ENCODE peak calls at places on chromosomes 6 and 20, in eight cellular contexts. One of them, this sample, is unnamed.

GRCh38 chr6:29628419-29629281 is 4.3 kb downstream of the GABBR1 start:
- DNase-seq in CD8-positive, alpha-beta T cell: peak; percentile 46
- DNase-seq in fibroblast of the aortic adventitia: peak; percentile 62
- DNase-seq in AG04450: peak; percentile 26
- DNase-seq in Peyer's patch: peak; percentile 82
- DNase-seq in Panc1: peak; percentile 42
- DNase-seq in body of pancreas: peak; percentile 69
- DNase-seq in neural progenitor cell: peak; percentile 93
- DNase-seq in this sample: peak; percentile 79

GRCh38 chr6:101393291-101394251 is at the start of gene GRIK2:
- DNase-seq in body of pancreas: peak; percentile 57
- DNase-seq in Panc1: no peak
- DNase-seq in AG04450: no peak
- DNase-seq in fibroblast of the aortic adventitia: no peak
- DNase-seq in neural progenitor cell: peak; percentile 86
- DNase-seq in CD8-positive, alpha-beta T cell: no peak
- DNase-seq in Peyer's patch: peak; percentile 43
- DNase-seq in this sample: peak; percentile 33

GRCh38 chr6:100296810-100297544 is 167.7 kb downstream of the SIM1 start:
- DNase-seq in fibroblast of the aortic adventitia: peak; percentile 83
- DNase-seq in Panc1: peak; percentile 78
- DNase-seq in body of pancreas: no peak
- DNase-seq in Peyer's patch: no peak
- DNase-seq in neural progenitor cell: no peak
- DNase-seq in CD8-positive, alpha-beta T cell: no peak
- DNase-seq in AG04450: peak; percentile 41
- DNase-seq in this sample: peak; percentile 82

GRCh38 chr6:1724616-1725015 is 114.9 kb downstream of the FOXC1 start:
- DNase-seq in CD8-positive, alpha-beta T cell: no peak
- DNase-seq in body of pancreas: no peak
- DNase-seq in Panc1: no peak
- DNase-seq in fibroblast of the aortic adventitia: no peak
- DNase-seq in AG04450: no peak
- DNase-seq in Peyer's patch: peak; percentile 82
- DNase-seq in neural progenitor cell: no peak
- DNase-seq in this sample: no peak

GRCh38 chr6:160730911-160731310 is 28.9 kb downstream of the PLG start:
- DNase-seq in neural progenitor cell: peak; percentile 13
- DNase-seq in Peyer's patch: no peak
- DNase-seq in body of pancreas: no peak
- DNase-seq in Panc1: no peak
- DNase-seq in fibroblast of the aortic adventitia: no peak
- DNase-seq in AG04450: no peak
- DNase-seq in CD8-positive, alpha-beta T cell: no peak
- DNase-seq in this sample: no peak

GRCh38 chr6:78623567-78623966 is 243.8 kb upstream of the IRAK1BP1 start:
- DNase-seq in Panc1: no peak
- DNase-seq in AG04450: no peak
- DNase-seq in CD8-positive, alpha-beta T cell: no peak
- DNase-seq in fibroblast of the aortic adventitia: no peak
- DNase-seq in body of pancreas: no peak
- DNase-seq in Peyer's patch: no peak
- DNase-seq in neural progenitor cell: no peak
- DNase-seq in this sample: no peak

GRCh38 chr6:39090036-39090435 is 24.9 kb downstream of the SAYSD1 start:
- DNase-seq in Panc1: no peak
- DNase-seq in Peyer's patch: no peak
- DNase-seq in neural progenitor cell: no peak
- DNase-seq in fibroblast of the aortic adventitia: no peak
- DNase-seq in CD8-positive, alpha-beta T cell: no peak
- DNase-seq in body of pancreas: no peak
- DNase-seq in AG04450: no peak
- DNase-seq in this sample: no peak

GRCh38 chr20:50558483-50558925 is 48.3 kb downstream of the PTPN1 start:
- DNase-seq in body of pancreas: no peak
- DNase-seq in Panc1: no peak
- DNase-seq in AG04450: no peak
- DNase-seq in CD8-positive, alpha-beta T cell: no peak
- DNase-seq in fibroblast of the aortic adventitia: peak; percentile 49
- DNase-seq in Peyer's patch: no peak
- DNase-seq in neural progenitor cell: no peak
- DNase-seq in this sample: peak; percentile 81

GRCh38 chr20:49385471-49385870 is 97.0 kb downstream of the KCNB1 start:
- DNase-seq in Peyer's patch: no peak
- DNase-seq in Panc1: no peak
- DNase-seq in neural progenitor cell: peak; percentile 71
- DNase-seq in fibroblast of the aortic adventitia: peak; percentile 33
- DNase-seq in AG04450: no peak
- DNase-seq in body of pancreas: no peak
- DNase-seq in CD8-positive, alpha-beta T cell: no peak
- DNase-seq in this sample: peak; percentile 43

GRCh38 chr6:27502508-27503435 is 29.9 kb upstream of the ZNF184 start:
- DNase-seq in fibroblast of the aortic adventitia: peak; percentile 65
- DNase-seq in neural progenitor cell: peak; percentile 77
- DNase-seq in Peyer's patch: peak; percentile 79
- DNase-seq in Panc1: peak; percentile 90
- DNase-seq in CD8-positive, alpha-beta T cell: peak; percentile 76
- DNase-seq in AG04450: peak; percentile 29
- DNase-seq in body of pancreas: peak; percentile 62
- DNase-seq in this sample: peak; percentile 71

GRCh38 chr20:46588532-46589509 is 38.4 kb upstream of the OCSTAMP start:
- DNase-seq in neural progenitor cell: no peak
- DNase-seq in Peyer's patch: no peak
- DNase-seq in body of pancreas: peak; percentile 17
- DNase-seq in CD8-positive, alpha-beta T cell: no peak
- DNase-seq in AG04450: no peak
- DNase-seq in fibroblast of the aortic adventitia: no peak
- DNase-seq in Panc1: no peak
- DNase-seq in this sample: no peak

GRCh38 chr6:2865270-2866182 is 23.9 kb upstream of the SERPINB1 start:
- DNase-seq in body of pancreas: no peak
- DNase-seq in Panc1: no peak
- DNase-seq in CD8-positive, alpha-beta T cell: no peak
- DNase-seq in Peyer's patch: no peak
- DNase-seq in fibroblast of the aortic adventitia: peak; percentile 60
- DNase-seq in neural progenitor cell: no peak
- DNase-seq in AG04450: no peak
- DNase-seq in this sample: peak; percentile 66

GRCh38 chr6:49606696-49607390 is 29.8 kb downstream of the RHAG start:
- DNase-seq in body of pancreas: peak; percentile 18
- DNase-seq in CD8-positive, alpha-beta T cell: no peak
- DNase-seq in Peyer's patch: peak; percentile 54
- DNase-seq in Panc1: peak; percentile 52
- DNase-seq in AG04450: peak; percentile 74
- DNase-seq in fibroblast of the aortic adventitia: peak; percentile 92
- DNase-seq in neural progenitor cell: peak; percentile 84
- DNase-seq in this sample: peak; percentile 93

GRCh38 chr6:101392561-101393230 is 812 bp upstream of the GRIK2 start:
- DNase-seq in neural progenitor cell: no peak
- DNase-seq in body of pancreas: peak; percentile 9
- DNase-seq in fibroblast of the aortic adventitia: no peak
- DNase-seq in Panc1: no peak
- DNase-seq in CD8-positive, alpha-beta T cell: no peak
- DNase-seq in Peyer's patch: no peak
- DNase-seq in AG04450: no peak
- DNase-seq in this sample: no peak

GRCh38 chr6:52333840-52334200 is 28.1 kb upstream of the PAQR8 start:
- DNase-seq in Panc1: no peak
- DNase-seq in neural progenitor cell: no peak
- DNase-seq in Peyer's patch: no peak
- DNase-seq in CD8-positive, alpha-beta T cell: peak; percentile 23
- DNase-seq in fibroblast of the aortic adventitia: no peak
- DNase-seq in body of pancreas: no peak
- DNase-seq in AG04450: no peak
- DNase-seq in this sample: no peak

GRCh38 chr6:166625356-166625755 is 1.7 kb downstream of the RPS6KA2 start:
- DNase-seq in CD8-positive, alpha-beta T cell: no peak
- DNase-seq in body of pancreas: no peak
- DNase-seq in Panc1: no peak
- DNase-seq in Peyer's patch: no peak
- DNase-seq in fibroblast of the aortic adventitia: peak; percentile 40
- DNase-seq in AG04450: no peak
- DNase-seq in neural progenitor cell: no peak
- DNase-seq in this sample: peak; percentile 88

GRCh38 chr6:14077193-14077853 is 40.2 kb upstream of the CD83 start:
- DNase-seq in neural progenitor cell: no peak
- DNase-seq in Peyer's patch: no peak
- DNase-seq in Panc1: no peak
- DNase-seq in CD8-positive, alpha-beta T cell: no peak
- DNase-seq in body of pancreas: no peak
- DNase-seq in fibroblast of the aortic adventitia: no peak
- DNase-seq in AG04450: no peak
- DNase-seq in this sample: no peak

GRCh38 chr6:48087448-48087847 is 23.5 kb downstream of the PTCHD4 start:
- DNase-seq in CD8-positive, alpha-beta T cell: no peak
- DNase-seq in body of pancreas: no peak
- DNase-seq in AG04450: no peak
- DNase-seq in Panc1: peak; percentile 20
- DNase-seq in Peyer's patch: no peak
- DNase-seq in fibroblast of the aortic adventitia: peak; percentile 77
- DNase-seq in neural progenitor cell: no peak
- DNase-seq in this sample: peak; percentile 62

GRCh38 chr6:81590314-81590691 is 162.2 kb downstream of the TENT5A start:
- DNase-seq in AG04450: no peak
- DNase-seq in fibroblast of the aortic adventitia: no peak
- DNase-seq in Panc1: no peak
- DNase-seq in CD8-positive, alpha-beta T cell: no peak
- DNase-seq in Peyer's patch: no peak
- DNase-seq in neural progenitor cell: no peak
- DNase-seq in body of pancreas: no peak
- DNase-seq in this sample: no peak

GRCh38 chr20:13008761-13009681 is at the start of gene SPTLC3:
- DNase-seq in body of pancreas: peak; percentile 58
- DNase-seq in Panc1: no peak
- DNase-seq in neural progenitor cell: peak; percentile 46
- DNase-seq in fibroblast of the aortic adventitia: peak; percentile 59
- DNase-seq in CD8-positive, alpha-beta T cell: no peak
- DNase-seq in AG04450: no peak
- DNase-seq in Peyer's patch: peak; percentile 76
- DNase-seq in this sample: peak; percentile 57
- H3K4me3 ChIP-seq in body of pancreas: peak within 1 kb of the TSS; percentile 19
- H3K4me3 ChIP-seq in Panc1: no peak within 1 kb of the TSS
- H3K4me3 ChIP-seq in neural progenitor cell: no peak within 1 kb of the TSS
- H3K4me3 ChIP-seq in fibroblast of the aortic adventitia: peak within 1 kb of the TSS; percentile 70
- H3K4me3 ChIP-seq in CD8-positive, alpha-beta T cell: peak within 1 kb of the TSS; percentile 25
- H3K4me3 ChIP-seq in AG04450: peak within 1 kb of the TSS; percentile 61
- H3K4me3 ChIP-seq in Peyer's patch: peak within 1 kb of the TSS; percentile 30
- H3K4me3 ChIP-seq in this sample: peak within 1 kb of the TSS; percentile 70

DNA sequence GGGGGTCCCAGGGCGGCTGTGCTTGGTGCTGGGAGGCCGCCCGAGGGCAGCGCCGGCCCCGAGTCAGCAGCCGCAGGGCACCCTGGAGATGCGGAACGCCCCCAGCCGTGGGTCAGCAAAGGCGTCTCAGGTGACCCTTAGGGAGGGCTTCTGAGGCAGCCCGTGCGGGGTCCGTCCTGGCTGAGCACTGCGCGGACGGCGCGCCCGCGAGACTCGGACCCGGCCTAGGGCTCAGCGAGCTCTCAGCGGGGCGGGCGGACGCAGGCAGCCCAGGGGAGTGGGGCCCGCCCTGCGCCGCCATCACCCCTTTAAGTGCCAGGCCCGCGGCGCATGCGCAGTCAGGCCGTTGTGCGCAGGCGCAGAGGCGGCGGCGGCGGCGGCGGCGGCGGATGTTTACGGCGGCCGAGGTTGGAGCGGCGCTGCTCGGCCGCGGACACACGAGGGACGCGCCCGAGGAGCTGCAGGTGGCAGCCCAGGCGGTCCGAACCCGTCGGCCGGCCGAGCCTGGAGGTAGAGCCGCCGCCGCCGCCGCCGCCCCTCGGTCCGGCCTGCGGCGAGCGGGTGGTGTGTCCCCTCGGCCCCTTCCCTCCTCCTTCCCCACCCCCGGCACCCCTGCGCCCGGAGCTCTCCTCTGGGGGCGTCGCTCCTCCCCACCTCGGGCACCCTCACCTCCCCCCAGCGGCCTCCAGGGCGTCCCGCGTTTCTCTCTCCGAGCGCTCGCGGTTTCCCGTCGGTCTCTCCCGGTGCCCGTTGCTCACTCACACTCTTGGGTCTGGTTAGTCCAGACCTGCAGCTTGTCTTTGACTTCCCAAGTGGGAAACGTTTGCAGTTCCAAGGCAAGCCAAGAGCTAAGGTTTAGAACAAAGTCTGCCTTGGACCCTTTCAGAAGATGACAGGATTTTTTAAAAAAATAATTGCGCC is at the start of gene PCMTD2:
- DNase-seq in neural progenitor cell: peak; percentile 95
- DNase-seq in Peyer's patch: peak; percentile 89
- DNase-seq in body of pancreas: peak; percentile 84
- DNase-seq in fibroblast of the aortic adventitia: peak; percentile 69
- DNase-seq in CD8-positive, alpha-beta T cell: peak; percentile 81
- DNase-seq in AG04450: peak; percentile 43
- DNase-seq in Panc1: no peak
- DNase-seq in this sample: peak; percentile 80
- TF ChIP-seq CTCF in neural progenitor cell: peak; percentile 8
- TF ChIP-seq CTCF in Peyer's patch: peak; percentile 18
- TF ChIP-seq CTCF in body of pancreas: no peak
- TF ChIP-seq CTCF in fibroblast of the aortic adventitia: no peak
- TF ChIP-seq CTCF in CD8-positive, alpha-beta T cell: no peak
- TF ChIP-seq CTCF in AG04450: no peak
- TF ChIP-seq CTCF in Panc1: no peak
- TF ChIP-seq CTCF in this sample: no peak

GRCh38 chr6:24903681-24904080 is 32.1 kb downstream of the RIPOR2 start:
- DNase-seq in AG04450: no peak
- DNase-seq in neural progenitor cell: no peak
- DNase-seq in body of pancreas: no peak
- DNase-seq in CD8-positive, alpha-beta T cell: no peak
- DNase-seq in Panc1: no peak
- DNase-seq in fibroblast of the aortic adventitia: no peak
- DNase-seq in Peyer's patch: no peak
- DNase-seq in this sample: no peak

GRCh38 chr6:24900917-24901697 is 34.7 kb downstream of the RIPOR2 start:
- DNase-seq in CD8-positive, alpha-beta T cell: no peak
- DNase-seq in neural progenitor cell: no peak
- DNase-seq in Panc1: no peak
- DNase-seq in body of pancreas: no peak
- DNase-seq in fibroblast of the aortic adventitia: no peak
- DNase-seq in AG04450: no peak
- DNase-seq in Peyer's patch: no peak
- DNase-seq in this sample: no peak

GRCh38 chr6:24901698-24902328 is 33.9 kb downstream of the RIPOR2 start:
- DNase-seq in fibroblast of the aortic adventitia: no peak
- DNase-seq in CD8-positive, alpha-beta T cell: no peak
- DNase-seq in Peyer's patch: no peak
- DNase-seq in body of pancreas: no peak
- DNase-seq in AG04450: no peak
- DNase-seq in neural progenitor cell: no peak
- DNase-seq in Panc1: no peak
- DNase-seq in this sample: no peak

GRCh38 chr6:24905485-24905884 is 30.3 kb downstream of the RIPOR2 start:
- DNase-seq in fibroblast of the aortic adventitia: no peak
- DNase-seq in CD8-positive, alpha-beta T cell: no peak
- DNase-seq in body of pancreas: no peak
- DNase-seq in neural progenitor cell: no peak
- DNase-seq in Peyer's patch: no peak
- DNase-seq in Panc1: no peak
- DNase-seq in AG04450: no peak
- DNase-seq in this sample: no peak

GRCh38 chr6:24902782-24903181 is 33.0 kb downstream of the RIPOR2 start:
- DNase-seq in neural progenitor cell: no peak
- DNase-seq in AG04450: peak; percentile 59
- DNase-seq in Panc1: no peak
- DNase-seq in CD8-positive, alpha-beta T cell: no peak
- DNase-seq in Peyer's patch: no peak
- DNase-seq in fibroblast of the aortic adventitia: peak; percentile 11
- DNase-seq in body of pancreas: no peak
- DNase-seq in this sample: peak; percentile 36
- H3K4me3 ChIP-seq in neural progenitor cell: no peak overlapping the region
- H3K4me3 ChIP-seq in AG04450: no peak overlapping the region
- H3K4me3 ChIP-seq in Panc1: no peak overlapping the region
- H3K4me3 ChIP-seq in CD8-positive, alpha-beta T cell: no peak overlapping the region
- H3K4me3 ChIP-seq in Peyer's patch: no peak overlapping the region
- H3K4me3 ChIP-seq in fibroblast of the aortic adventitia: no peak overlapping the region
- H3K4me3 ChIP-seq in body of pancreas: no peak overlapping the region
- H3K4me3 ChIP-seq in this sample: no peak overlapping the region

GRCh38 chr6:8743146-8743745 is 307.9 kb upstream of the SLC35B3 start:
- DNase-seq in fibroblast of the aortic adventitia: no peak
- DNase-seq in neural progenitor cell: no peak
- DNase-seq in body of pancreas: no peak
- DNase-seq in Peyer's patch: no peak
- DNase-seq in CD8-positive, alpha-beta T cell: no peak
- DNase-seq in AG04450: no peak
- DNase-seq in Panc1: peak; percentile 13
- DNase-seq in this sample: no peak
- TF ChIP-seq CTCF in fibroblast of the aortic adventitia: no peak
- TF ChIP-seq CTCF in neural progenitor cell: no peak
- TF ChIP-seq CTCF in body of pancreas: no peak
- TF ChIP-seq CTCF in Peyer's patch: no peak
- TF ChIP-seq CTCF in CD8-positive, alpha-beta T cell: no peak
- TF ChIP-seq CTCF in AG04450: no peak
- TF ChIP-seq CTCF in Panc1: peak; percentile 45
- TF ChIP-seq CTCF in this sample: no peak

This sample was measured in fibroblast of pulmonary artery.